ENCODE peak calls at places on chromosomes 3 and 15, in seven cellular contexts. K is pancreas, A is bronchial epithelial cell, U is SK-N-SH, E is tibial nerve, Y is progenitor cell of endocrine pancreas, Q is tibial artery. I is an unnamed sample.

GRCh38 chr3:24591661-24592555 is 97.3 kb upstream of the THRB start:
- DNase-seq in A (peak), E (no peak), U (no peak), Y (no peak), Q (no peak), K (no peak), I (no peak)

GRCh38 chr15:29044506-29044905 is 158.7 kb downstream of the APBA2 start:
- DNase-seq in U (peak), E (no peak), Q (no peak), A (no peak), Y (no peak), K (no peak), I (no peak)

GRCh38 chr3:908839-909238 is 184.0 kb upstream of the CNTN6 start:
- DNase-seq in A (no peak), Y (no peak), U (peak), Q (no peak), E (no peak), K (no peak), I (no peak)

GRCh38 chr3:132785292-132785691 is 63.1 kb upstream of the NPHP3 start:
- DNase-seq in Q (no peak), K (no peak), Y (no peak), E (no peak), U (no peak), A (no peak), I (no peak)

GRCh38 chr3:10957976-10958749 is 34.4 kb upstream of the SLC6A1 start:
- DNase-seq in A (no peak), Q (no peak), Y (no peak), U (no peak), E (no peak), K (no peak), I (no peak)

GRCh38 chr3:123638936-123639680 is 54.3 kb upstream of the HACD2 start:
- DNase-seq in U (no peak), E (no peak), Q (peak), Y (no peak), K (no peak), A (no peak), I (no peak)

GRCh38 chr3:147413712-147414325 is 4.7 kb downstream of the ZIC1 start:
- DNase-seq in E (no peak), A (no peak), U (no peak), Q (no peak), Y (no peak), K (no peak), I (no peak)

GRCh38 chr15:59953392-59953883 is 50.7 kb upstream of the FOXB1 start:
- DNase-seq in K (no peak), Y (peak), A (no peak), U (no peak), E (no peak), Q (no peak), I (no peak)

GRCh38 chr3:158313344-158313927 is 203.5 kb downstream of the RSRC1 start:
- DNase-seq in U (peak), E (no peak), K (no peak), Q (no peak), A (peak), Y (no peak), I (no peak)

GRCh38 chr3:192224634-192225033 is 502.7 kb downstream of the FGF12 start:
- DNase-seq in E (no peak), A (no peak), K (no peak), Q (no peak), Y (no peak), U (no peak), I (no peak)

GRCh38 chr3:70526966-70527515 is 214.6 kb upstream of the MDFIC2 start:
- DNase-seq in E (no peak), Y (no peak), U (no peak), K (no peak), A (no peak), Q (no peak), I (no peak)

GRCh38 chr3:70531838-70532489 is 219.5 kb upstream of the MDFIC2 start:
- DNase-seq in A (no peak), E (no peak), Y (no peak), U (no peak), Q (no peak), K (peak), I (no peak)

GRCh38 chr3:70532806-70533205 is 220.4 kb upstream of the MDFIC2 start:
- DNase-seq in K (no peak), E (no peak), A (no peak), Y (no peak), U (no peak), Q (no peak), I (no peak)

DNA sequence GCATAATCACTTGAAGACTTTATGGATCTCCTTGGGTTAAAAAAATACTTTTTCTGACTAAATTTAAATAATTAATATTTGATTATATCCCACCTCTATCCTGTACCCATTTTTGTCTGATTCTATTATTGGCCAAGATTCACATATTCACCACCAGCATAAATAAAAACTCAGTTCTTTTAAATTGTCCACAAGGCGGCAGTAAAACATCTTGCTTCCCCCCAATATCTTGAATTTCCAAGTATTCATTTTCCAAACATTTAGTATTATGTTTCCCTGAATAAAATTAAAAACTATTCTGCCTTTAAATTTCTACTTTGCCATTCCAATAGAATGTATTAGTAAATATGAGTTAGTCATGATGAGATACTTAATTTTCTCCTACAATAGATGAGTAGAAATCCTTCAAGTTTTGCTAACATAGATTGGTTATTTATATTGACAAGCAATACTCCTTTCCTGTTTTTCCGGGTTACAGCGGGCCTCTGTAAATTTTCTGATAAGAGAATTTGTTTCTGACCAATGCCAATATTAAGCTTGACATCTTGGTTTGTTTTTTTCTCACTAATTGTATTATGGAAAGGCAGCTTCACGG is 218.7 kb upstream of the MDFIC2 start:
- DNase-seq in U (peak), Y (no peak), A (peak), K (no peak), Q (no peak), E (no peak), I (no peak)
- TF ChIP-seq CTCF in U (peak), Y (peak), A (peak), K (peak), Q (peak), E (peak), I (peak)

DNA sequence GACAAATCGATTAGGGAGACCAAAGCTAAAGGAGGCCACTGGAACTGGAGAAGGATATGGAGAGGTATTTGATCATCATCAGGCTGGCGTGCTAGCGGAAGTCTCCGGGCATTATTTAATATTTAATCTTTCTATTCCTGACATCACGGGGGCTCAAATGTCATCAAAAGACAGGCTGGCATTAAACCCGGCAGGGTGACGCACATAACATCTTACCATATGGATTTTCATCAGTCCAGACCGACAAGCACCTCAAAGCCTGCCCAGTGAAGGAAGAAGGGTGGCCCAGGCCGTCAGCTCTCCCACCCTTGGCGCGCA is 569 bp downstream of the CCPG1 start:
- DNase-seq in U (no peak), Q (peak), A (no peak), K (no peak), E (peak), Y (no peak), I (no peak)
- TF ChIP-seq CTCF in U (no peak), Q (no peak), A (no peak), K (no peak), E (no peak), Y (no peak), I (no peak)

GRCh38 chr3:32239638-32240550 is 1.4 kb downstream of the CMTM8 start:
- DNase-seq in E (no peak), Y (peak), A (peak), K (peak), U (peak), Q (no peak), I (peak)
- TF ChIP-seq CTCF in E (no peak), Y (peak), A (peak), K (no peak), U (peak), Q (no peak), I (peak)

GRCh38 chr3:161914703-161915102 is 418.1 kb downstream of the OTOL1 start:
- DNase-seq in U (peak), K (no peak), E (peak), Y (peak), A (no peak), Q (no peak), I (no peak)
- TF ChIP-seq CTCF in U (peak), K (no peak), E (peak), Y (peak), A (no peak), Q (peak), I (no peak)

GRCh38 chr15:42581272-42581730 is 5.9 kb downstream of the STARD9 start:
- DNase-seq in E (peak), A (peak), U (peak), Q (peak), Y (peak), K (peak), I (peak)
- TF ChIP-seq CTCF in E (no peak), A (no peak), U (no peak), Q (no peak), Y (no peak), K (no peak), I (no peak)

DNA sequence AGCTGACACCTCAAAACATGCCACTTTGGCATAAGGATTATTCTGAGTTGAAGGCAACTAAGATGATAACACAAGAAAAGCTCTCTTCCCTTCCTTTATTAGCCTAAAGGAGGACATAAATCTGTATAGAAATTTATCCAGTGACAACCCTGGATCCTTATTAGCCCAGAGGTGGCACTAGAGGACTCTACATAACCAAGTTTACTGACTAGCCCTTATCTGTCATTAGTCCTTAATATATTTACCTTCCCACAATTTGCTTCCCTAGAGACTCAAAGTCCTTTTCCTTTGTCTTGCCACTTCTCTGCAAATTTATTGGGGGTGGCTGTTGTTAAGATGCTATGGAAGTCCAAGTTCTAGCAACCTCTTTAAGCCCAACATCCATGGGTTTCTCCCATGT is 26.7 kb downstream of the CEP70 start:
- DNase-seq in U (no peak), K (no peak), E (no peak), Q (no peak), A (peak), Y (no peak), I (no peak)
- TF ChIP-seq CTCF in U (no peak), K (no peak), E (no peak), Q (no peak), A (no peak), Y (peak), I (no peak)

GRCh38 chr15:34795267-34796081 is at the start of gene ACTC1:
- DNase-seq in K (peak), Q (peak), E (no peak), Y (peak), A (peak), U (no peak), I (no peak)
- TF ChIP-seq CTCF in K (no peak), Q (no peak), E (no peak), Y (peak), A (no peak), U (no peak), I (no peak)